ENCODE peak calls at places on chromosomes 13 and 19, in four cellular contexts. O is breast epithelium, G is stomach, J is upper lobe of left lung. S is an unnamed sample. For H3K4me1, the result is how much of the 10 kb centered on the place peaks cover.

GRCh38 chr19:54648129-54648528 is 14.7 kb upstream of the LILRB4 start:
- DNase-seq in O (no peak), G (peak), J (no peak), S (no peak)

GRCh38 chr13:85412448-85412847 is 386.8 kb downstream of the SLITRK6 start:
- DNase-seq in O (no peak), G (no peak), J (no peak), S (no peak)

GRCh38 chr13:79457948-79458347 is 23.0 kb upstream of the NDFIP2 start:
- DNase-seq in O (no peak), G (no peak), J (no peak), S (no peak)

GRCh38 chr13:76667551-76667950 is 218.7 kb downstream of the KCTD12 start:
- DNase-seq in O (no peak), G (no peak), J (no peak), S (no peak)

GRCh38 chr19:17673937-17674799 is 14.0 kb downstream of the UNC13A start:
- DNase-seq in O (no peak), G (no peak), J (no peak), S (no peak)

GRCh38 chr13:109100705-109101104 is 471.3 kb downstream of the MYO16 start:
- DNase-seq in O (peak), G (no peak), J (no peak), S (no peak)

GRCh38 chr19:51676566-51677083 is 16.5 kb upstream of the SPACA6 start:
- DNase-seq in O (no peak), G (no peak), J (no peak), S (no peak)

GRCh38 chr13:113559061-113559460 is 25.5 kb upstream of the TFDP1 start:
- DNase-seq in O (no peak), G (peak), J (no peak), S (peak)

GRCh38 chr19:48810151-48810550 is 678 bp downstream of the BCAT2 start:
- DNase-seq in O (no peak), G (no peak), J (no peak), S (no peak)

GRCh38 chr13:72792640-72793039 is 10.7 kb downstream of the PIBF1 start:
- DNase-seq in O (no peak), G (no peak), J (no peak), S (no peak)

GRCh38 chr19:42184401-42184861 is 33.0 kb downstream of the DEDD2 start:
- DNase-seq in O (peak), G (peak), J (peak), S (no peak)

GRCh38 chr19:290539-291521 is at the start of gene PLPP2:
- DNase-seq in O (peak), G (peak), J (peak), S (no peak)

GRCh38 chr13:74325106-74325505 is 190.9 kb upstream of the KLF12 start:
- DNase-seq in O (no peak), G (no peak), J (no peak), S (no peak)

GRCh38 chr13:35836476-35836875 is 294.7 kb downstream of the DCLK1 start:
- DNase-seq in O (no peak), G (no peak), J (no peak), S (no peak)

GRCh38 chr13:35832551-35832950 is 298.6 kb downstream of the DCLK1 start:
- DNase-seq in O (no peak), G (no peak), J (no peak), S (no peak)

GRCh38 chr13:35833571-35834305 is 297.4 kb downstream of the DCLK1 start:
- DNase-seq in O (no peak), G (no peak), J (no peak), S (no peak)

GRCh38 chr13:35830850-35831450 is 300.2 kb downstream of the DCLK1 start:
- DNase-seq in O (no peak), G (no peak), J (no peak), S (no peak)

GRCh38 chr13:35833031-35833430 is 298.2 kb downstream of the DCLK1 start:
- DNase-seq in O (no peak), G (no peak), J (no peak), S (no peak)
- TF ChIP-seq CTCF in O (no peak), G (no peak), J (no peak), S (no peak)

DNA sequence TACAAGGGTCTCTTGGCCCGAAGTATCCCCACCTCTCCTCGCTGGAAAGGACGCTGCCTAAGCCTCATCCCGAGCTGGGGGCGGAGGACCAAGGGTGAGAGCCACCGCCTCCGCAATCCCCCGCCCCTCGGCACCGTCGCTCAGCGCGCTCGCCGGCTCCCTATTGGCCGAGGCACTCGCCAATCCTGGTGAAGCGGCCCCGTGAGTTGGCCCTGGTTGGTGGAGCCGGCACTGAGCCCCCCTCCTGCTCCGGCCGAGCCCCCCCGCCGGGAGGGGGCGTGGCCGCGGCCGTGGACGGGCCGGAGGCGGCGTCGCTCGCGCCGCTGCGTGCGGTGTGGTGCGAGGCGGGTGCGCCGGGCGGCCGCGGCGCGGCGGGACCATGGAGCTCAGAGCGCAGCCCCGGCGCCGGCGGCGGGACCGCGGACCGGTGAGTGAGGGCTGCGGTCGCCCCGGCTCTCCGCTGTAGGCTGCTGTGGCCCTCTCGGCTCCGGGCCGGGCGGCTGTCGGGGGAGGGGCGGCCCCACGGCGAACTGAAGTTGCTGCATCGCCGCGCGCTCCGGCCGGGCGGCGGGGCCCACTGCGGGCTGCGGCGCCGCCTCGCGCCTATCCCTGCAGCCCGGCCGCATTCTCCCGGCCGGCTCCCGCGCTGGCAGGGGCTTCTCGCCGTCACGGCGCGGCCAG is at the start of gene WASF3:
- DNase-seq in O (peak), G (peak), J (peak), S (no peak)
- TF ChIP-seq POLR2AphosphoS5 in O (no peak), G (peak), J (peak), S (peak)

GRCh38 chr13:99963832-99964339 is 7.7 kb downstream of the ZIC5 start:
- DNase-seq in O (no peak), G (no peak), J (no peak), S (no peak)
- H3K4me1 ChIP-seq in O (under half), G (under half), J (under half), S (under half)

DNA sequence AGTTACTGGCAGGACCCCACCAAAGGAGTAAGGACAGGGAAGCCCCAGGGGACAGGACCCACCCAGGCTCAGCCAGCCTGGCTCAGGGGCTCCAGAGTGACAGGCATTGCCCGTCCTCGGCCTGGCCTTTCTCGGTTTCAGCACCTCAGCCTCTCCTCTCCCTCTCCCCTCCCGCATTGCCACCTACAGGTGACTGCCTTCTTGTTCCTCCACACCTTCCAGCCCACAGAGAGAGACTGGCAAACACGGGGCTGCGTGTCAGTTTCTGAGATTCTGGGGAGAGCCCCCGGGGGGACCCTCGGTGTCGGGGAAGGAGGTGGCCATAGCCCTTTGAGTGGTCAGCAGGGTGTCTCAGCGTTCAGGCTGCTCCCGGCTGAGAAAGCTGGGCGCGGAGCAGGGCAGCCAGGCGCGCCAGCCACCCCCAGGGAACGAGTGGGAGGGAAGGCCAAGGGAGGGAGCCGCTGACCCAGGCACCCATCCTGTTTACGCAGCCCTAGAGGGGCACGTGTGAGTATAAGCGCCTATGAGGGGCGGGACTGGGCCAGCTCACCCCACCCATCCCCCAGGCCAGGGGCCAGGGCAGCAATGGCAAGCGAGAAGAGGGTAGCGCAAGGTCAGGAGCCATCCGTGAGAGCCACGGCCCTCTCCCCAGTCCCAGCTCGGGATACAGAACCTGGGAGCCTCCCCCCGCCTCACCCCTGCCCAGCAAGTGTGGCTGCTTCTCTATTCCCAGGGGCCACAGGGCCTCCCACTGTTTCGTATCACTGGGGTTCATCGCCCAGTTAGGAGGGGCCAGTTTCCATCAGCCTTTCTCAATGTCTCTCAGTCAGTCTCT is 743 bp upstream of the DMKN start:
- DNase-seq in O (no peak), G (no peak), J (peak), S (no peak)
- TF ChIP-seq CTCF in O (no peak), G (no peak), J (no peak), S (no peak)

DNA sequence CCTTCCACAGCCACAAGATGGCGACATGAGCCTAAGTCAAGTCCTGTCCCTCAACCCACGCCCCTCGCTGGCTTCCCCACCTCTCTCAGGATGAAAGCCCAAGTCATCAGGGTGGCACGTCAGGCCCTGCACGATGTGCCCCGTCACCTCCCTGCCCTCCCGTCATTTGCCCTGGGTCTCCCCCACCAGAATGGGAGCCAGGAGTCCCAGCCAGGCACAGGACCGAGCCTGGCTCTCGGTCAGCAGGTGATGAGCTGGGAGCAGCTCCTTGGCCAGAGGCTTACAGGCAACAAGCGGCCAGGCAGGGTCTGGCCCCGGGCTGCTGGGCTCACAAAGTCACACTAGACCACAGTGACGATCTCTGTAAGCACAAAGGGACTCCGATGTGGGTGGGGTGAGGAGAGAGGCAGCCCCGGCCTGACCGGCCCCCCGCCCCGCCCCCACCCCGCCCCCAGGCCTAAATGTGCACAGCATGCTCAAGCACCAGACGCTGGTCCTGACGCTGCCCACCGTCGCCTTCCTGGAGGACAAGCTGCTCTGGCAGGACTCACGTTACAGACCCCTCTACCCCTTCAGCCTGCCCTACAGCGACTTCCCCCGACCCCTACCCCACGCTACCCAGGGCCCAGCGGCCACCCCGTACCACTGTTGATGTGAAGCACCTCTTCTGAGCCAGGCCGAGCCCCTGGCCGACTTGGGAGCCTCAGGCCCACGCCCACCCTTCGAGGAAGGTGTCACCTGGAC is 7.3 kb downstream of the MRPL4 start:
- DNase-seq in O (peak), G (peak), J (peak), S (no peak)
- TF ChIP-seq POLR2AphosphoS5 in O (no peak), G (peak), J (no peak), S (no peak)

S was measured in vagina.